ENCODE peak calls at places on chromosome 4, in ten cellular contexts. F, A, I, G, K, L, P, C, Y and O are unnamed samples.

GRCh38 chr4:146342600-146343192 is 128.4 kb downstream of the REELD1 start:
- DNase-seq in F (peak), A (peak), I (peak), G (peak), K (peak), L (no peak), P (peak), C (no peak), Y (peak), O (no peak)

GRCh38 chr4:41881931-41882621 is 53.2 kb upstream of the TMEM33 start:
- DNase-seq in F (no peak), A (no peak), I (no peak), G (peak), K (no peak), L (no peak), P (no peak), C (no peak), Y (no peak), O (no peak)

GRCh38 chr4:157992038-157992706 is 180.7 kb downstream of the GASK1B start:
- DNase-seq in F (peak), A (peak), I (peak), G (peak), K (peak), L (peak), P (peak), C (no peak), Y (peak), O (no peak)

GRCh38 chr4:124135409-124135813 is 577.1 kb downstream of the ANKRD50 start:
- DNase-seq in F (peak), A (peak), I (no peak), G (peak), K (peak), L (no peak), P (no peak), C (no peak), Y (no peak), O (no peak)

GRCh38 chr4:6894086-6894478 is 15.5 kb upstream of the TBC1D14 start:
- DNase-seq in F (no peak), A (no peak), I (no peak), G (no peak), K (no peak), L (no peak), P (no peak), C (no peak), Y (no peak), O (no peak)

GRCh38 chr4:173805884-173806283 is 275.9 kb upstream of the HAND2 start:
- DNase-seq in F (no peak), A (no peak), I (no peak), G (no peak), K (no peak), L (no peak), P (no peak), C (no peak), Y (no peak), O (no peak)

GRCh38 chr4:7427326-7428260 is 7.1 kb downstream of the PSAPL1 start:
- DNase-seq in F (no peak), A (no peak), I (no peak), G (no peak), K (no peak), L (no peak), P (peak), C (no peak), Y (peak), O (no peak)

GRCh38 chr4:88730811-88731210 is 33.2 kb upstream of the NAP1L5 start:
- DNase-seq in F (no peak), A (no peak), I (no peak), G (no peak), K (no peak), L (no peak), P (no peak), C (no peak), Y (no peak), O (no peak)

GRCh38 chr4:132065940-132066495 is 1083.1 kb upstream of the PCDH10 start:
- DNase-seq in F (peak), A (peak), I (no peak), G (peak), K (peak), L (no peak), P (no peak), C (no peak), Y (no peak), O (no peak)

GRCh38 chr4:154566639-154567204 is 3.9 kb downstream of the FGB start:
- DNase-seq in F (no peak), A (no peak), I (no peak), G (no peak), K (no peak), L (no peak), P (no peak), C (no peak), Y (no peak), O (no peak)

GRCh38 chr4:901192-901910 is 30.8 kb downstream of the GAK start:
- DNase-seq in F (no peak), A (no peak), I (no peak), G (no peak), K (no peak), L (no peak), P (no peak), C (no peak), Y (no peak), O (no peak)

GRCh38 chr4:168636506-168637176 is 139.8 kb downstream of the PALLD start:
- DNase-seq in F (peak), A (peak), I (no peak), G (peak), K (peak), L (no peak), P (no peak), C (no peak), Y (no peak), O (no peak)

GRCh38 chr4:16264798-16265197 is 38.5 kb upstream of the TAPT1 start:
- DNase-seq in F (peak), A (peak), I (peak), G (peak), K (peak), L (peak), P (no peak), C (no peak), Y (no peak), O (no peak)

GRCh38 chr4:174494731-174495130 is 27.6 kb downstream of the HPGD start:
- DNase-seq in F (no peak), A (no peak), I (no peak), G (no peak), K (no peak), L (no peak), P (no peak), C (no peak), Y (no peak), O (no peak)

GRCh38 chr4:72084587-72085011 is 52.8 kb downstream of the NPFFR2 start:
- DNase-seq in F (no peak), A (no peak), I (no peak), G (no peak), K (no peak), L (no peak), P (no peak), C (no peak), Y (no peak), O (no peak)

GRCh38 chr4:52915131-52915645 is 53.1 kb downstream of the RASL11B start:
- DNase-seq in F (no peak), A (no peak), I (no peak), G (peak), K (peak), L (no peak), P (no peak), C (no peak), Y (no peak), O (no peak)

GRCh38 chr4:22500128-22500611 is 15.7 kb downstream of the ADGRA3 start:
- DNase-seq in F (no peak), A (no peak), I (peak), G (no peak), K (no peak), L (no peak), P (no peak), C (no peak), Y (no peak), O (no peak)

GRCh38 chr4:80202784-80203553 is 5.7 kb downstream of the PRDM8 start:
- DNase-seq in F (no peak), A (peak), I (no peak), G (peak), K (no peak), L (no peak), P (peak), C (peak), Y (no peak), O (peak)

GRCh38 chr4:86895692-86896488 is 3.7 kb upstream of the C4orf36 start:
- DNase-seq in F (peak), A (peak), I (peak), G (peak), K (peak), L (peak), P (no peak), C (no peak), Y (peak), O (no peak)

GRCh38 chr4:21802406-21802805 is 146.2 kb downstream of the KCNIP4 start:
- DNase-seq in F (no peak), A (peak), I (no peak), G (peak), K (peak), L (no peak), P (no peak), C (no peak), Y (no peak), O (no peak)

GRCh38 chr4:108849611-108850406 is 87.0 kb upstream of the ETNPPL start:
- DNase-seq in F (peak), A (peak), I (no peak), G (peak), K (peak), L (no peak), P (no peak), C (no peak), Y (no peak), O (no peak)

GRCh38 chr4:12399781-12400180 is 971.1 kb upstream of the HS3ST1 start:
- DNase-seq in F (peak), A (no peak), I (no peak), G (no peak), K (peak), L (no peak), P (no peak), C (no peak), Y (no peak), O (no peak)

GRCh38 chr4:76626686-76627465 is 191.8 kb downstream of the SHROOM3 start:
- DNase-seq in F (peak), A (peak), I (no peak), G (peak), K (peak), L (no peak), P (no peak), C (no peak), Y (no peak), O (no peak)
- TF ChIP-seq CTCF in F (peak), A (peak), I (no peak), G (peak), K (peak), L (peak), P (no peak), C (no peak), Y (peak), O (no peak)

GRCh38 chr4:45741897-45742296 is 382.0 kb downstream of the GABRG1 start:
- DNase-seq in F (no peak), A (no peak), I (peak), G (no peak), K (no peak), L (no peak), P (no peak), C (no peak), Y (no peak), O (no peak)
- TF ChIP-seq CTCF in F (no peak), A (no peak), I (peak), G (no peak), K (no peak), L (no peak), P (no peak), C (no peak), Y (peak), O (no peak)

GRCh38 chr4:112562254-112562653 is 46.3 kb upstream of the NEUROG2 start:
- DNase-seq in F (no peak), A (no peak), I (peak), G (no peak), K (no peak), L (no peak), P (no peak), C (no peak), Y (no peak), O (no peak)

GRCh38 chr4:112560084-112560483 is 44.1 kb upstream of the NEUROG2 start:
- DNase-seq in F (no peak), A (no peak), I (no peak), G (no peak), K (no peak), L (no peak), P (no peak), C (no peak), Y (no peak), O (no peak)

GRCh38 chr4:112567536-112567935 is 51.6 kb upstream of the NEUROG2 start:
- DNase-seq in F (no peak), A (no peak), I (no peak), G (no peak), K (no peak), L (no peak), P (no peak), C (no peak), Y (no peak), O (no peak)

GRCh38 chr4:112563431-112564200 is 47.6 kb upstream of the NEUROG2 start:
- DNase-seq in F (no peak), A (no peak), I (no peak), G (no peak), K (no peak), L (no peak), P (no peak), C (no peak), Y (peak), O (no peak)

GRCh38 chr4:112564706-112565270 is 48.8 kb upstream of the NEUROG2 start:
- DNase-seq in F (no peak), A (no peak), I (no peak), G (no peak), K (no peak), L (no peak), P (no peak), C (no peak), Y (no peak), O (no peak)
- TF ChIP-seq CTCF in F (no peak), A (no peak), I (no peak), G (no peak), K (no peak), L (peak), P (no peak), C (no peak), Y (peak), O (no peak)

DNA sequence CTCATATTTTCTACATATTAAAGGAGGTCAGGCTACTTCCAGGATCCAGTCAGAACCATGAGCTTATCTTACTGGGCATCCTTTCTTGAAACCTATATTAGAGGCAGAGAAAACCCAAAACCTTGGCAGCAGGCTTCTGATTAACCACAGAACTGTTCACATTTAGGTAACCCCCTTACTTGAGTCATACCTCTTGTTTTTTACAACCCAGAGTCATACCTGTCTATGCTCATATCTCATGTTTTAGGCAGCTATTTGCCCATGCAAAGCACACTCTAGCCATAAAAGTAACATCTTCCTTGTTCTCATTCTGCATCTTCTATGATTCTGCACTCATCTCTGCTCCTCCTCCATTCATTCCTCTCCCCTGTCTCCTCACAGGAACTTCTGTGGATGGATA is 138.0 kb upstream of the SMIM31 start:
- DNase-seq in F (no peak), A (no peak), I (no peak), G (no peak), K (no peak), L (no peak), P (no peak), C (no peak), Y (no peak), O (no peak)
- TF ChIP-seq CTCF in F (no peak), A (no peak), I (no peak), G (no peak), K (no peak), L (no peak), P (no peak), C (no peak), Y (no peak), O (no peak)

DNA sequence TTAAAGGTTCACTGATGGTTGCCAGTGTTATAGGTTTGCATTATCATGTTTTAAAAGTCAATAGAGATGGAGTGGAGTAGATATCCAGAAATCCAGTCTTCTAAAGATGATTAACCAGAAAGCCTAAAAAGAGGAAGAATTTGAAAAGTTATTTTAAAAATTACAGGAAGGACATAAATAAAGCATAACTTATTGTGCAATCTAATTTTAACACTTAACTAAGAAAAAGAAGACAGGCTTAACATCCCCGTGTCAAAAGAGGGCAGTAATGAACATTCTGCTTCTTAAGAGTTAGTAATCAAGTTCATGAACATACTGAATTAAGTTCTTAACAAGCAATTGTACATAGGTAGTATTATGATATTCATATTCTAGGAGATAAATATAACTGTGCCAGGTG is 39.3 kb downstream of the ELF2 start:
- DNase-seq in F (no peak), A (no peak), I (no peak), G (no peak), K (no peak), L (no peak), P (no peak), C (no peak), Y (no peak), O (no peak)
- TF ChIP-seq CTCF in F (no peak), A (no peak), I (no peak), G (no peak), K (no peak), L (no peak), P (no peak), C (no peak), Y (no peak), O (no peak)

GRCh38 chr4:164571593-164572385 is 182.1 kb upstream of the SMIM31 start:
- DNase-seq in F (no peak), A (peak), I (no peak), G (no peak), K (peak), L (no peak), P (no peak), C (no peak), Y (no peak), O (no peak)

GRCh38 chr4:164572877-164573279 is 181.1 kb upstream of the SMIM31 start:
- DNase-seq in F (no peak), A (peak), I (no peak), G (no peak), K (peak), L (peak), P (no peak), C (no peak), Y (no peak), O (no peak)
- TF ChIP-seq CTCF in F (no peak), A (no peak), I (no peak), G (no peak), K (no peak), L (no peak), P (no peak), C (no peak), Y (no peak), O (no peak)

GRCh38 chr4:135316266-135316779 is 1114.7 kb upstream of the PABPC4L start:
- DNase-seq in F (no peak), A (no peak), I (no peak), G (no peak), K (no peak), L (no peak), P (no peak), C (no peak), Y (no peak), O (no peak)

GRCh38 chr4:135325264-135325663 is 1123.7 kb upstream of the PABPC4L start:
- DNase-seq in F (no peak), A (no peak), I (no peak), G (no peak), K (no peak), L (no peak), P (no peak), C (no peak), Y (no peak), O (no peak)

DNA sequence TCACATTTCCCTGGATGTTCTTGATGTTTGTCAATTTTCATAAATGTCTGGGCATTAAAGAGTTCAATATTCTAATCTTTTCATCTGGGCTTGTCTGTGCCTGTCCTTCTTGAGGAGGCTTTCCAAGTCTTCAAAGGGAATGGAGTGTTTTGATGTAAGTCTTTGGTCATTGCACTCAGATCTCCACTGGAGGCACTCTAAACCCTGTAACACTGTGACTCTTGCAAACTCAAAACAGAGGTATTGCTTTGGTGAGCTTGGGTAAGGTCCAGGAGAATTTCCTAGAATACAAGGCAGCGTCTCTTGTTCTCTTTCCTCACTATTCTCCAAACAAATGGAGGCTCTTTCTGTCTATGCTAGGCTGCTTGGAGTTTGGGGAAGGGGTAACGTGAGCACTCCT is 1118.1 kb upstream of the PABPC4L start:
- DNase-seq in F (peak), A (peak), I (no peak), G (no peak), K (no peak), L (peak), P (no peak), C (no peak), Y (no peak), O (no peak)
- TF ChIP-seq CTCF in F (no peak), A (peak), I (peak), G (no peak), K (no peak), L (peak), P (no peak), C (no peak), Y (peak), O (no peak)

DNA sequence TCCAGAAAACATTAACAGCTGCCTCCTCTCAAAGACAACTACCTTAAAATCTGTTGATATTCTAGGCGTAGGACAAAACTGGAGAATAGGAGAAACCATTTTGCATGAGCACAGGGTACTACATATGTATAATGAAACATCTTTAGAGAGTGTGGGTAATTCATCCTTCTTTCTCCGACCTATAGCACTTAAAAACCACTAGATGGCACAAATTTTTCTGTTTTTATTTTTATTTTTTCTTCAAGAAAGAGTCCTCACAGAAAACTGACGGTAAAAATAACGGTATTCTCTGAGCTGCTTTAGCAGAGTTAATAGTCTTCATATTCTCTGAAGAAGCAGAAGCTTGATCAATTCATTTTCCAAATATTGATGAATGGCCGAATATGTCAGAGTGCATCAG is 14.6 kb downstream of the SMIM31 start:
- DNase-seq in F (peak), A (peak), I (no peak), G (peak), K (peak), L (peak), P (no peak), C (no peak), Y (no peak), O (no peak)
- TF ChIP-seq CTCF in F (no peak), A (peak), I (peak), G (peak), K (peak), L (peak), P (no peak), C (no peak), Y (peak), O (no peak)